ENCODE peak calls at places on chromosomes 13 and 19, in six cellular contexts. F is MM.1S, G is BE2C, A is AG09309, M is upper lobe of left lung, L is astrocyte of the spinal cord. V is an unnamed sample.
A peak's percentile ranks its signal among the peaks of the same experiment; 100 is the strongest.

GRCh38 chr19:55266404-55266803 is 7.6 kb upstream of the PPP6R1 start:
- DNase-seq in F (no peak), G (no peak), A (no peak), M (no peak), L (no peak), V (no peak)

GRCh38 chr13:37068962-37069361 is 9.5 kb upstream of the SUPT20H start:
- DNase-seq in F (peak; percentile 7), G (no peak), A (no peak), M (no peak), L (peak; percentile 16), V (peak; percentile 22)

GRCh38 chr13:74131206-74131605 is 3.0 kb downstream of the KLF12 start:
- DNase-seq in F (no peak), G (no peak), A (no peak), M (no peak), L (no peak), V (no peak)

GRCh38 chr13:39209731-39210633 is 171.7 kb downstream of the NHLRC3 start:
- DNase-seq in F (no peak), G (no peak), A (no peak), M (no peak), L (no peak), V (no peak)

GRCh38 chr13:100674363-100674847 is at the start of gene TMTC4:
- DNase-seq in F (no peak), G (no peak), A (no peak), M (no peak), L (no peak), V (no peak)

GRCh38 chr19:11418518-11419506 is at the start of gene RGL3:
- DNase-seq in F (no peak), G (no peak), A (no peak), M (peak; percentile 73), L (no peak), V (no peak)

GRCh38 chr19:9818175-9818733 is 625 bp downstream of the FBXL12 start:
- DNase-seq in F (no peak), G (no peak), A (no peak), M (no peak), L (no peak), V (no peak)

GRCh38 chr19:7505682-7506384 is 10.1 kb upstream of the ZNF358 start:
- DNase-seq in F (peak; percentile 47), G (no peak), A (no peak), M (no peak), L (no peak), V (no peak)

GRCh38 chr13:33089311-33089710 is 73.1 kb downstream of the KL start:
- DNase-seq in F (no peak), G (no peak), A (no peak), M (no peak), L (no peak), V (no peak)

GRCh38 chr13:32117696-32118095 is 86.1 kb downstream of the FRY start:
- DNase-seq in F (no peak), G (no peak), A (no peak), M (peak; percentile 74), L (no peak), V (no peak)

GRCh38 chr13:33132644-33133440 is 116.6 kb downstream of the KL start:
- DNase-seq in F (no peak), G (no peak), A (no peak), M (no peak), L (peak; percentile 74), V (peak; percentile 57)

GRCh38 chr19:6091771-6092291 is 18.5 kb downstream of the RFX2 start:
- DNase-seq in F (no peak), G (no peak), A (no peak), M (no peak), L (peak; percentile 56), V (peak; percentile 22)

GRCh38 chr19:6088677-6089063 is 21.6 kb downstream of the RFX2 start:
- DNase-seq in F (no peak), G (no peak), A (no peak), M (no peak), L (peak; percentile 65), V (no peak)

GRCh38 chr19:6090634-6091033 is 19.7 kb downstream of the RFX2 start:
- DNase-seq in F (no peak), G (no peak), A (no peak), M (no peak), L (no peak), V (no peak)

GRCh38 chr19:6095760-6096159 is 14.5 kb downstream of the RFX2 start:
- DNase-seq in F (no peak), G (no peak), A (no peak), M (no peak), L (no peak), V (no peak)

DNA sequence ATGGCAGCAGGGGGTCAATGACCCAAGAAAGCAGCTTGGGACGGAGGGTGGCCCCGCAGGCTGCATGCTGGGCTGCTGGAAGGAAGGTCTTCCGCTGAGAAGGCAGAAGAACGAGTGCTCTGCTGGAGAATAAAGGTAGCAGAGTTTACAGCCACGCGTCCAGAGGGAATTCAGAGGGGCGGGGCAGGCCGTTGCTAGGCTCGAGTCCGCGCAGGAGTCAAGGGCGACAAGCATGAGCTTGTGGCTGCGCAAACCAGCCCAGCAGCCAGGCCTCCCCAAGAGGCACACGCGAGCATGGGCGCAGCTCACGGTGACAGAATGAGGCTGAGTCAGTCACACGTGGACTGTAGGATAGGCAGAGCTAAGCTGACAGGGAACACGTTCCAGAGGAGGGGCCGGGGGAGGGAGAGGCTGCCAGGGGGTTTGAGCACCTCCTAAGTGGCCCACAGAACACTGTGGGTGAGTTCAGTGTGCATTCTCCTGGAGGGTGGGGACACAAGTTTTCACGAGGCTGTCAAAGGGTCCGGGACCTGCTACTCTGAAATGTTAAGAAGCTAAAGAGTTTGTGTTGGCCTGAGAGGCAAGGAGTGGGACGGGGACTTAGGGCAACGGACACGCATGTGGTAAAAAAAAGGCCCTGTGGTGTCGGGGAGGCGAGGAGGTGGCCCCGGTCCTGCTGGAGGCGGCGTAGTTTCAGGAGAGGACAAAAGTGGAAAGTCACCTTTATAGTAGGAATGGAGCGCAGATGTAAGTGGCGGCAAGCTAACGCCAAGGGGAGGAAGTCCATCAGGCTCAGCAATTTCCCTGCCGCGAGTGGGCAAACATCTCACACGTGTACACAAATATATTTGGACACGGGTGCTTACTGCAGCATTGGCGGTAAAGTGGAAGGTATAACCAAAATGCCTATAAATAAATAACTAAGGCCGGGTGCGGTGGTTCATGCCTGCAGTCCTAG is 17.7 kb downstream of the RFX2 start:
- DNase-seq in F (no peak), G (peak; percentile 92), A (no peak), M (peak; percentile 92), L (peak; percentile 82), V (peak; percentile 75)
- H3K4me3 ChIP-seq in F (no peak overlapping the region), G (peak overlapping the region; percentile 26), A (peak overlapping the region; percentile 27), M (peak overlapping the region; percentile 18), L (peak overlapping the region; percentile 9), V (peak overlapping the region; percentile 38)

DNA sequence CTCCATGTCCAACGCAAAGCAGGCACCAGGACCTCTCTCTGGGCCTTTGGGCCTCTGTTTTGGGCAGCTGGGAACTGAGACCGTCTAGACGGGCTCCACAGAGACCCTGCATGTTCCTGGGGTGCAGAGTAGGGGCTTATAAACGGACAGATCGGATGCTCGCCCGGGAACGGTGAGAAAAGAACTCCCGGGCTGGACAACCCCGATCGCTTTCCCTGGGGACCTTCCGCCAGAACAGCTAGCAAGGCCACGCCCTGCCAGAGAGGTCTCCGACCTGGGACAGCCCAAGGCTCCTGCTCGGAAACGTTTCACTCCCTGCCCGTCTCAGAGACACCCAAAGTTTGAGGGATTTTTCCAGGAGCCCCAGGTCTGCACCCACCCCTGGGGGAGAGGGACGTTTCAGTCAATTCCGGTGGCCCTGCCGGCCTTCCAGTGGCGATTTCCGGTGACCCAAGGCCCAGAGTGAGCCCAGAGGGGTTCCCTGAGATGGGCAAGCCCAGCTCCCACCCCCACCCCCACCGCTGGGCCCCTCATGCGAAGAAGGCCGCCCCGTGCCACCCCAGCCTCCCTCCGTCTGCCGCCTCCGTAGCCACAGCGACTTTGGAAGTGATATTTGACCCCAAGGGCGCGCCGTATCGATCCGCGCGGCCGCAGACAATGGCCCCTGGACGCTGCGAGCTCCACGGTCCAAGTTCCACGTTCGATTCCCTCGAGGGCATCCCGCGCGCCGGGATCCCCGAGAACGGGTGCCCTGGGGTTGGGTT is 1.7 kb downstream of the NR2F6 start:
- DNase-seq in F (no peak), G (peak; percentile 76), A (no peak), M (peak; percentile 72), L (no peak), V (no peak)
- TF ChIP-seq CTCF in F (no peak), G (no peak), A (no peak), M (no peak), L (no peak), V (no peak)

GRCh38 chr13:46675016-46675415 is 121.9 kb downstream of the ESD start:
- DNase-seq in F (no peak), G (no peak), A (no peak), M (no peak), L (no peak), V (peak; percentile 61)

GRCh38 chr13:46682015-46682414 is 114.9 kb downstream of the ESD start:
- DNase-seq in F (no peak), G (no peak), A (no peak), M (no peak), L (no peak), V (no peak)

GRCh38 chr13:46676378-46676725 is 120.6 kb downstream of the ESD start:
- DNase-seq in F (no peak), G (no peak), A (no peak), M (no peak), L (no peak), V (no peak)

GRCh38 chr13:46683879-46684278 is 113.1 kb downstream of the ESD start:
- DNase-seq in F (no peak), G (no peak), A (no peak), M (no peak), L (peak; percentile 31), V (peak; percentile 33)

DNA sequence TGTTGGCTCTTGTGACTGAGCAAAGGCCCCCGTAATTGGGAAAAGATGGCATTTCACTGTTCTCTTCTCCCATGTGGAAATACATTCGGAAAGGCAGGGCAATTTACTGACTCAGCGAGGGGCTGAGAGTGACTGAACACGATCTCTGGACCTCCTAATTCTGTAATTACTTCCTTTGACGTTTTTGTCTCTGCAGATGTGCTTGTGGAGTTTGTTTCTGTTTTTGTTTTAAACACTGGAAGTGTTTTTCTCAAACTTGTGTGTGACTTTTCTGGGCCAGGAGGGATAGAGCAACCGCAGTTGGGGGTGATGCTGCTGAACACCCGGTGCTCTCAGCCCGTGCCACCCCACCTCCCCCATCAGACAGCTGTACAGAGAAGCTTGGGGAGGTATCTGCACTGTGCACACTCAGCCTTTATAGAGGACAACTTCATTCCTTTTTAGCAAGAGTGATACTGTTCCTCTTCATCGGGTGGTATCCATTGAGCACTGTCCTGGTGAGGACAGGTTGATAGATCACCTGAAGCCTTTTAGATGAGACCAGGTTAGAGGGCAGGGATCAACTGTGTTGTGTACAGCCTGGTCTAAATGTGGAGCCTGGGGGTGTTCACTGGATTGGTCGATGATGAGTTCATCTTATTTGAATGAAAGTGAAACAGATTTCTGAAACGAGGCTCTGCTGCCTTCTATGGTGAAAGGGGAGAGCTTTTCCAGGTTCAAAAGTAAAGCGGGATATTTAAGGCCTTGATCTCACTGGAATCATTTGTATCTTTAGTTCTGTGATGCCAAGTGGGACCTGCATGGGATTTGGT is 117.4 kb downstream of the ESD start:
- DNase-seq in F (peak; percentile 76), G (peak; percentile 40), A (no peak), M (no peak), L (peak; percentile 58), V (peak; percentile 88)
- H3K4me3 ChIP-seq in F (peak overlapping the region; percentile 64), G (peak overlapping the region; percentile 34), A (peak overlapping the region; percentile 44), M (no peak overlapping the region), L (peak overlapping the region; percentile 1), V (peak overlapping the region; percentile 44)

GRCh38 chr19:41753159-41753558 is 2.2 kb upstream of the CEACAM6 start:
- DNase-seq in F (peak; percentile 50), G (peak; percentile 71), A (no peak), M (peak; percentile 83), L (no peak), V (peak; percentile 6)
- TF ChIP-seq CTCF in F (peak; percentile 83), G (peak; percentile 85), A (peak; percentile 71), M (peak; percentile 51), L (peak; percentile 72), V (peak; percentile 62)

V was measured in fibroblast of villous mesenchyme.